ENCODE peak calls at places on chromosome 11, in ten cellular contexts. One of them, this sample, is unnamed.

GRCh38 chr11:6245536-6245935 is 6.6 kb downstream of the CNGA4 start:
- DNase-seq in PC-9: no peak
- DNase-seq in breast epithelium: no peak
- DNase-seq in body of pancreas: no peak
- DNase-seq in nephron progenitor cell: no peak
- DNase-seq in left ventricle myocardium inferior: no peak
- DNase-seq in stomach: no peak
- DNase-seq in neural progenitor cell: no peak
- DNase-seq in activated CD8-positive, alpha-beta T cell treated with anti-CD3 and anti-CD28 coated beads for 36 hours: no peak
- DNase-seq in lower lobe of right lung: no peak
- DNase-seq in this sample: no peak

GRCh38 chr11:128420277-128420676 is 167.1 kb downstream of the ETS1 start:
- DNase-seq in PC-9: no peak
- DNase-seq in breast epithelium: no peak
- DNase-seq in body of pancreas: no peak
- DNase-seq in nephron progenitor cell: peak; percentile 29
- DNase-seq in left ventricle myocardium inferior: no peak
- DNase-seq in stomach: no peak
- DNase-seq in neural progenitor cell: no peak
- DNase-seq in activated CD8-positive, alpha-beta T cell treated with anti-CD3 and anti-CD28 coated beads for 36 hours: no peak
- DNase-seq in lower lobe of right lung: no peak
- DNase-seq in this sample: no peak

GRCh38 chr11:123354371-123354770 is 75.7 kb upstream of the GRAMD1B start:
- DNase-seq in PC-9: no peak
- DNase-seq in breast epithelium: no peak
- DNase-seq in body of pancreas: no peak
- DNase-seq in nephron progenitor cell: no peak
- DNase-seq in left ventricle myocardium inferior: no peak
- DNase-seq in stomach: no peak
- DNase-seq in neural progenitor cell: no peak
- DNase-seq in activated CD8-positive, alpha-beta T cell treated with anti-CD3 and anti-CD28 coated beads for 36 hours: no peak
- DNase-seq in lower lobe of right lung: no peak
- DNase-seq in this sample: no peak

GRCh38 chr11:72358461-72359405 is 75.6 kb downstream of the CLPB start:
- DNase-seq in PC-9: no peak
- DNase-seq in breast epithelium: no peak
- DNase-seq in body of pancreas: no peak
- DNase-seq in nephron progenitor cell: no peak
- DNase-seq in left ventricle myocardium inferior: no peak
- DNase-seq in stomach: no peak
- DNase-seq in neural progenitor cell: no peak
- DNase-seq in activated CD8-positive, alpha-beta T cell treated with anti-CD3 and anti-CD28 coated beads for 36 hours: no peak
- DNase-seq in lower lobe of right lung: no peak
- DNase-seq in this sample: no peak

GRCh38 chr11:36156486-36157150 is 132.6 kb downstream of the COMMD9 start:
- DNase-seq in PC-9: no peak
- DNase-seq in breast epithelium: no peak
- DNase-seq in body of pancreas: no peak
- DNase-seq in nephron progenitor cell: no peak
- DNase-seq in left ventricle myocardium inferior: no peak
- DNase-seq in stomach: no peak
- DNase-seq in neural progenitor cell: no peak
- DNase-seq in activated CD8-positive, alpha-beta T cell treated with anti-CD3 and anti-CD28 coated beads for 36 hours: no peak
- DNase-seq in lower lobe of right lung: no peak
- DNase-seq in this sample: no peak

GRCh38 chr11:20158597-20159257 is 1.5 kb downstream of the DBX1 start:
- DNase-seq in PC-9: peak; percentile 11
- DNase-seq in breast epithelium: peak; percentile 66
- DNase-seq in body of pancreas: peak; percentile 70
- DNase-seq in nephron progenitor cell: peak; percentile 91
- DNase-seq in left ventricle myocardium inferior: peak; percentile 42
- DNase-seq in stomach: peak; percentile 41
- DNase-seq in neural progenitor cell: peak; percentile 95
- DNase-seq in activated CD8-positive, alpha-beta T cell treated with anti-CD3 and anti-CD28 coated beads for 36 hours: peak; percentile 27
- DNase-seq in lower lobe of right lung: peak; percentile 53
- DNase-seq in this sample: peak; percentile 44

GRCh38 chr11:29333993-29334780 is 682.6 kb downstream of the KCNA4 start:
- DNase-seq in PC-9: no peak
- DNase-seq in breast epithelium: no peak
- DNase-seq in body of pancreas: no peak
- DNase-seq in nephron progenitor cell: peak; percentile 9
- DNase-seq in left ventricle myocardium inferior: no peak
- DNase-seq in stomach: no peak
- DNase-seq in neural progenitor cell: peak; percentile 56
- DNase-seq in activated CD8-positive, alpha-beta T cell treated with anti-CD3 and anti-CD28 coated beads for 36 hours: no peak
- DNase-seq in lower lobe of right lung: no peak
- DNase-seq in this sample: peak; percentile 28

GRCh38 chr11:126421243-126421642 is 65.8 kb downstream of the ST3GAL4 start:
- DNase-seq in PC-9: no peak
- DNase-seq in breast epithelium: no peak
- DNase-seq in body of pancreas: peak; percentile 38
- DNase-seq in nephron progenitor cell: no peak
- DNase-seq in left ventricle myocardium inferior: no peak
- DNase-seq in stomach: no peak
- DNase-seq in neural progenitor cell: no peak
- DNase-seq in activated CD8-positive, alpha-beta T cell treated with anti-CD3 and anti-CD28 coated beads for 36 hours: no peak
- DNase-seq in lower lobe of right lung: peak; percentile 16
- DNase-seq in this sample: no peak

GRCh38 chr11:114182471-114182968 is 113.7 kb upstream of the NNMT start:
- DNase-seq in PC-9: no peak
- DNase-seq in breast epithelium: no peak
- DNase-seq in body of pancreas: no peak
- DNase-seq in nephron progenitor cell: no peak
- DNase-seq in left ventricle myocardium inferior: no peak
- DNase-seq in stomach: no peak
- DNase-seq in neural progenitor cell: no peak
- DNase-seq in activated CD8-positive, alpha-beta T cell treated with anti-CD3 and anti-CD28 coated beads for 36 hours: no peak
- DNase-seq in lower lobe of right lung: no peak
- DNase-seq in this sample: no peak

GRCh38 chr11:125489166-125489565 is 6.9 kb downstream of the FEZ1 start:
- DNase-seq in PC-9: no peak
- DNase-seq in breast epithelium: no peak
- DNase-seq in body of pancreas: no peak
- DNase-seq in nephron progenitor cell: no peak
- DNase-seq in left ventricle myocardium inferior: no peak
- DNase-seq in stomach: no peak
- DNase-seq in neural progenitor cell: no peak
- DNase-seq in activated CD8-positive, alpha-beta T cell treated with anti-CD3 and anti-CD28 coated beads for 36 hours: no peak
- DNase-seq in lower lobe of right lung: no peak
- DNase-seq in this sample: no peak

GRCh38 chr11:66867425-66868040 is 10.7 kb downstream of the LRFN4 start:
- DNase-seq in PC-9: no peak
- DNase-seq in breast epithelium: no peak
- DNase-seq in body of pancreas: no peak
- DNase-seq in nephron progenitor cell: no peak
- DNase-seq in left ventricle myocardium inferior: no peak
- DNase-seq in stomach: no peak
- DNase-seq in neural progenitor cell: no peak
- DNase-seq in activated CD8-positive, alpha-beta T cell treated with anti-CD3 and anti-CD28 coated beads for 36 hours: no peak
- DNase-seq in lower lobe of right lung: no peak
- DNase-seq in this sample: no peak

GRCh38 chr11:69238562-69239319 is 55.2 kb upstream of the MYEOV start:
- DNase-seq in PC-9: no peak
- DNase-seq in breast epithelium: peak; percentile 19
- DNase-seq in body of pancreas: no peak
- DNase-seq in nephron progenitor cell: no peak
- DNase-seq in left ventricle myocardium inferior: no peak
- DNase-seq in stomach: peak; percentile 18
- DNase-seq in neural progenitor cell: no peak
- DNase-seq in activated CD8-positive, alpha-beta T cell treated with anti-CD3 and anti-CD28 coated beads for 36 hours: peak; percentile 43
- DNase-seq in lower lobe of right lung: no peak
- DNase-seq in this sample: peak; percentile 44

GRCh38 chr11:102476812-102477211 is 24.2 kb upstream of the TMEM123 start:
- DNase-seq in PC-9: peak; percentile 29
- DNase-seq in breast epithelium: no peak
- DNase-seq in body of pancreas: peak; percentile 83
- DNase-seq in nephron progenitor cell: no peak
- DNase-seq in left ventricle myocardium inferior: peak; percentile 42
- DNase-seq in stomach: peak; percentile 83
- DNase-seq in neural progenitor cell: peak; percentile 23
- DNase-seq in activated CD8-positive, alpha-beta T cell treated with anti-CD3 and anti-CD28 coated beads for 36 hours: peak; percentile 71
- DNase-seq in lower lobe of right lung: no peak
- DNase-seq in this sample: no peak

GRCh38 chr11:132719684-132720083 is 812.6 kb downstream of the OPCML start:
- DNase-seq in PC-9: no peak
- DNase-seq in breast epithelium: no peak
- DNase-seq in body of pancreas: no peak
- DNase-seq in nephron progenitor cell: no peak
- DNase-seq in left ventricle myocardium inferior: no peak
- DNase-seq in stomach: no peak
- DNase-seq in neural progenitor cell: no peak
- DNase-seq in activated CD8-positive, alpha-beta T cell treated with anti-CD3 and anti-CD28 coated beads for 36 hours: peak; percentile 27
- DNase-seq in lower lobe of right lung: no peak
- DNase-seq in this sample: no peak
- TF ChIP-seq CTCF in PC-9: no peak
- TF ChIP-seq CTCF in breast epithelium: no peak
- TF ChIP-seq CTCF in body of pancreas: no peak
- TF ChIP-seq CTCF in nephron progenitor cell: no peak
- TF ChIP-seq CTCF in left ventricle myocardium inferior: no peak
- TF ChIP-seq CTCF in stomach: no peak
- TF ChIP-seq CTCF in neural progenitor cell: no peak
- TF ChIP-seq CTCF in activated CD8-positive, alpha-beta T cell treated with anti-CD3 and anti-CD28 coated beads for 36 hours: no peak
- TF ChIP-seq CTCF in lower lobe of right lung: no peak
- TF ChIP-seq CTCF in this sample: no peak

GRCh38 chr11:46294365-46295309 is 17.2 kb downstream of the CREB3L1 start:
- DNase-seq in PC-9: peak; percentile 78
- DNase-seq in breast epithelium: no peak
- DNase-seq in body of pancreas: no peak
- DNase-seq in nephron progenitor cell: peak; percentile 65
- DNase-seq in left ventricle myocardium inferior: no peak
- DNase-seq in stomach: peak; percentile 48
- DNase-seq in neural progenitor cell: peak; percentile 85
- DNase-seq in activated CD8-positive, alpha-beta T cell treated with anti-CD3 and anti-CD28 coated beads for 36 hours: no peak
- DNase-seq in lower lobe of right lung: no peak
- DNase-seq in this sample: no peak
- TF ChIP-seq CTCF in PC-9: no peak
- TF ChIP-seq CTCF in breast epithelium: no peak
- TF ChIP-seq CTCF in body of pancreas: no peak
- TF ChIP-seq CTCF in nephron progenitor cell: no peak
- TF ChIP-seq CTCF in left ventricle myocardium inferior: no peak
- TF ChIP-seq CTCF in stomach: no peak
- TF ChIP-seq CTCF in neural progenitor cell: peak; percentile 37
- TF ChIP-seq CTCF in activated CD8-positive, alpha-beta T cell treated with anti-CD3 and anti-CD28 coated beads for 36 hours: no peak
- TF ChIP-seq CTCF in lower lobe of right lung: no peak
- TF ChIP-seq CTCF in this sample: no peak

GRCh38 chr11:118791961-118792578 is 1.1 kb upstream of the DDX6 start:
- DNase-seq in PC-9: no peak
- DNase-seq in breast epithelium: peak; percentile 55
- DNase-seq in body of pancreas: no peak
- DNase-seq in nephron progenitor cell: peak; percentile 39
- DNase-seq in left ventricle myocardium inferior: no peak
- DNase-seq in stomach: peak; percentile 37
- DNase-seq in neural progenitor cell: peak; percentile 47
- DNase-seq in activated CD8-positive, alpha-beta T cell treated with anti-CD3 and anti-CD28 coated beads for 36 hours: peak; percentile 61
- DNase-seq in lower lobe of right lung: peak; percentile 59
- DNase-seq in this sample: peak; percentile 39

GRCh38 chr11:118789501-118790356 is 1.2 kb downstream of the DDX6 start:
- DNase-seq in PC-9: no peak
- DNase-seq in breast epithelium: no peak
- DNase-seq in body of pancreas: peak; percentile 49
- DNase-seq in nephron progenitor cell: no peak
- DNase-seq in left ventricle myocardium inferior: no peak
- DNase-seq in stomach: no peak
- DNase-seq in neural progenitor cell: peak; percentile 26
- DNase-seq in activated CD8-positive, alpha-beta T cell treated with anti-CD3 and anti-CD28 coated beads for 36 hours: no peak
- DNase-seq in lower lobe of right lung: no peak
- DNase-seq in this sample: peak; percentile 47

GRCh38 chr11:118791015-118791960 is at the start of gene DDX6:
- DNase-seq in PC-9: peak; percentile 85
- DNase-seq in breast epithelium: peak; percentile 96
- DNase-seq in body of pancreas: peak; percentile 93
- DNase-seq in nephron progenitor cell: peak; percentile 93
- DNase-seq in left ventricle myocardium inferior: peak; percentile 93
- DNase-seq in stomach: peak; percentile 93
- DNase-seq in neural progenitor cell: peak; percentile 95
- DNase-seq in activated CD8-positive, alpha-beta T cell treated with anti-CD3 and anti-CD28 coated beads for 36 hours: peak; percentile 94
- DNase-seq in lower lobe of right lung: peak; percentile 96
- DNase-seq in this sample: peak; percentile 88

GRCh38 chr11:118792642-118793124 is 1.7 kb upstream of the DDX6 start:
- DNase-seq in PC-9: peak; percentile 33
- DNase-seq in breast epithelium: no peak
- DNase-seq in body of pancreas: peak; percentile 91
- DNase-seq in nephron progenitor cell: peak; percentile 54
- DNase-seq in left ventricle myocardium inferior: peak; percentile 49
- DNase-seq in stomach: peak; percentile 68
- DNase-seq in neural progenitor cell: peak; percentile 91
- DNase-seq in activated CD8-positive, alpha-beta T cell treated with anti-CD3 and anti-CD28 coated beads for 36 hours: peak; percentile 84
- DNase-seq in lower lobe of right lung: peak; percentile 66
- DNase-seq in this sample: peak; percentile 86

GRCh38 chr11:118790357-118791014 is 478 bp downstream of the DDX6 start:
- DNase-seq in PC-9: peak; percentile 50
- DNase-seq in breast epithelium: peak; percentile 52
- DNase-seq in body of pancreas: peak; percentile 67
- DNase-seq in nephron progenitor cell: peak; percentile 55
- DNase-seq in left ventricle myocardium inferior: peak; percentile 58
- DNase-seq in stomach: peak; percentile 43
- DNase-seq in neural progenitor cell: peak; percentile 81
- DNase-seq in activated CD8-positive, alpha-beta T cell treated with anti-CD3 and anti-CD28 coated beads for 36 hours: peak; percentile 80
- DNase-seq in lower lobe of right lung: peak; percentile 65
- DNase-seq in this sample: peak; percentile 55
- TF ChIP-seq CTCF in PC-9: peak; percentile 52
- TF ChIP-seq CTCF in breast epithelium: no peak
- TF ChIP-seq CTCF in body of pancreas: peak; percentile 14
- TF ChIP-seq CTCF in nephron progenitor cell: peak; percentile 23
- TF ChIP-seq CTCF in left ventricle myocardium inferior: peak; percentile 53
- TF ChIP-seq CTCF in stomach: no peak
- TF ChIP-seq CTCF in neural progenitor cell: peak; percentile 60
- TF ChIP-seq CTCF in activated CD8-positive, alpha-beta T cell treated with anti-CD3 and anti-CD28 coated beads for 36 hours: peak; percentile 48
- TF ChIP-seq CTCF in lower lobe of right lung: peak; percentile 45
- TF ChIP-seq CTCF in this sample: peak; percentile 54

GRCh38 chr11:115736146-115736545 is 231.9 kb upstream of the CADM1 start:
- DNase-seq in PC-9: no peak
- DNase-seq in breast epithelium: no peak
- DNase-seq in body of pancreas: no peak
- DNase-seq in nephron progenitor cell: no peak
- DNase-seq in left ventricle myocardium inferior: no peak
- DNase-seq in stomach: no peak
- DNase-seq in neural progenitor cell: no peak
- DNase-seq in activated CD8-positive, alpha-beta T cell treated with anti-CD3 and anti-CD28 coated beads for 36 hours: no peak
- DNase-seq in lower lobe of right lung: no peak
- DNase-seq in this sample: no peak
- TF ChIP-seq CTCF in PC-9: no peak
- TF ChIP-seq CTCF in breast epithelium: no peak
- TF ChIP-seq CTCF in body of pancreas: no peak
- TF ChIP-seq CTCF in nephron progenitor cell: no peak
- TF ChIP-seq CTCF in left ventricle myocardium inferior: no peak
- TF ChIP-seq CTCF in stomach: no peak
- TF ChIP-seq CTCF in neural progenitor cell: no peak
- TF ChIP-seq CTCF in activated CD8-positive, alpha-beta T cell treated with anti-CD3 and anti-CD28 coated beads for 36 hours: no peak
- TF ChIP-seq CTCF in lower lobe of right lung: no peak
- TF ChIP-seq CTCF in this sample: no peak

GRCh38 chr11:109426442-109426841 is 4.5 kb downstream of the C11orf87 start:
- DNase-seq in PC-9: no peak
- DNase-seq in breast epithelium: no peak
- DNase-seq in body of pancreas: no peak
- DNase-seq in nephron progenitor cell: no peak
- DNase-seq in left ventricle myocardium inferior: no peak
- DNase-seq in stomach: no peak
- DNase-seq in neural progenitor cell: peak; percentile 23
- DNase-seq in activated CD8-positive, alpha-beta T cell treated with anti-CD3 and anti-CD28 coated beads for 36 hours: no peak
- DNase-seq in lower lobe of right lung: no peak
- DNase-seq in this sample: no peak
- TF ChIP-seq CTCF in PC-9: peak; percentile 31
- TF ChIP-seq CTCF in breast epithelium: no peak
- TF ChIP-seq CTCF in body of pancreas: peak; percentile 17
- TF ChIP-seq CTCF in nephron progenitor cell: peak; percentile 38
- TF ChIP-seq CTCF in left ventricle myocardium inferior: peak; percentile 13
- TF ChIP-seq CTCF in stomach: no peak
- TF ChIP-seq CTCF in neural progenitor cell: peak; percentile 47
- TF ChIP-seq CTCF in activated CD8-positive, alpha-beta T cell treated with anti-CD3 and anti-CD28 coated beads for 36 hours: no peak
- TF ChIP-seq CTCF in lower lobe of right lung: no peak
- TF ChIP-seq CTCF in this sample: no peak